ENCODE peak calls at places on chromosomes 2 and 18, in nine cellular contexts. Z is GDM1, Q is colonic mucosa, R is left cardiac atrium, D is kidney glomerular epithelial cell, L is WERI-Rb-1, V is globus pallidus, P is NCI-H1105, F is HEK293T. G is an unnamed sample.

GRCh38 chr18:13615432-13615861 is 110.9 kb downstream of the FAM210A start:
- DNase-seq in Z (peak; percentile 25), Q (no peak), R (no peak), D (no peak), L (no peak), V (no peak), P (no peak), F (no peak), G (no peak)

GRCh38 chr2:64482765-64483504 is 29.0 kb downstream of the LGALSL start:
- DNase-seq in Z (no peak), Q (no peak), R (peak; percentile 56), D (peak; percentile 16), L (no peak), V (no peak), P (no peak), F (no peak), G (no peak)

GRCh38 chr2:27016801-27017325 is 15.9 kb upstream of the TMEM214 start:
- DNase-seq in Z (peak; percentile 26), Q (peak; percentile 68), R (peak; percentile 70), D (peak; percentile 17), L (peak; percentile 74), V (peak; percentile 50), P (peak; percentile 43), F (peak; percentile 64), G (peak; percentile 59)

GRCh38 chr2:102753563-102754159 is 8.2 kb upstream of the TMEM182 start:
- DNase-seq in Z (peak; percentile 25), Q (peak; percentile 25), R (no peak), D (peak; percentile 40), L (peak; percentile 9), V (peak; percentile 20), P (peak; percentile 24), F (peak; percentile 32), G (peak; percentile 37)

GRCh38 chr2:95670167-95670566 is 78.4 kb downstream of the TRIM43 start:
- DNase-seq in Z (no peak), Q (no peak), R (no peak), D (peak; percentile 30), L (no peak), V (no peak), P (no peak), F (no peak), G (no peak)

GRCh38 chr18:48550101-48550729 is 11.4 kb downstream of the CTIF start:
- DNase-seq in Z (no peak), Q (no peak), R (no peak), D (no peak), L (no peak), V (no peak), P (no peak), F (no peak), G (no peak)

GRCh38 chr18:34720220-34720619 is 10.1 kb downstream of the DTNA start:
- DNase-seq in Z (no peak), Q (no peak), R (no peak), D (no peak), L (no peak), V (no peak), P (no peak), F (no peak), G (no peak)

GRCh38 chr2:161418275-161418714 is 2.2 kb downstream of the TBR1 start:
- DNase-seq in Z (no peak), Q (no peak), R (no peak), D (no peak), L (no peak), V (no peak), P (no peak), F (no peak), G (no peak)

GRCh38 chr2:206277503-206277902 is 3.0 kb downstream of the ZDBF2 start:
- DNase-seq in Z (no peak), Q (no peak), R (no peak), D (no peak), L (no peak), V (no peak), P (no peak), F (no peak), G (no peak)

GRCh38 chr2:397561-398325 is 109.9 kb upstream of the ALKAL2 start:
- DNase-seq in Z (no peak), Q (no peak), R (no peak), D (no peak), L (no peak), V (no peak), P (no peak), F (no peak), G (no peak)

GRCh38 chr2:105328281-105329196 is 996 bp downstream of the TGFBRAP1 start:
- DNase-seq in Z (peak; percentile 28), Q (peak; percentile 54), R (peak; percentile 28), D (peak; percentile 76), L (no peak), V (peak; percentile 48), P (peak; percentile 25), F (no peak), G (peak; percentile 29)

GRCh38 chr2:211157856-211158463 is 601.6 kb downstream of the CPS1 start:
- DNase-seq in Z (peak; percentile 6), Q (peak; percentile 76), R (peak; percentile 79), D (peak; percentile 58), L (peak; percentile 79), V (peak; percentile 74), P (peak; percentile 44), F (peak; percentile 42), G (peak; percentile 74)

GRCh38 chr18:10239138-10239537 is 215.3 kb upstream of the APCDD1 start:
- DNase-seq in Z (no peak), Q (no peak), R (peak; percentile 68), D (no peak), L (no peak), V (no peak), P (no peak), F (no peak), G (no peak)

GRCh38 chr2:58609306-58609705 is 368.2 kb upstream of the FANCL start:
- DNase-seq in Z (no peak), Q (no peak), R (no peak), D (no peak), L (no peak), V (no peak), P (no peak), F (no peak), G (no peak)

GRCh38 chr2:111227716-111228141 is 107.0 kb downstream of the BCL2L11 start:
- DNase-seq in Z (no peak), Q (no peak), R (no peak), D (peak; percentile 78), L (no peak), V (no peak), P (no peak), F (no peak), G (no peak)

GRCh38 chr18:9711361-9712129 is 3.4 kb downstream of the RAB31 start:
- DNase-seq in Z (no peak), Q (no peak), R (no peak), D (no peak), L (no peak), V (no peak), P (no peak), F (no peak), G (no peak)

GRCh38 chr2:99190548-99190947 is 9.6 kb downstream of the MRPL30 start:
- DNase-seq in Z (no peak), Q (no peak), R (no peak), D (no peak), L (no peak), V (no peak), P (no peak), F (no peak), G (no peak)

GRCh38 chr18:25726278-25726677 is 364.1 kb downstream of the SS18 start:
- DNase-seq in Z (no peak), Q (no peak), R (no peak), D (no peak), L (peak; percentile 15), V (no peak), P (no peak), F (no peak), G (no peak)

GRCh38 chr18:35962320-35962719 is 10.2 kb upstream of the RMP24 start:
- DNase-seq in Z (no peak), Q (no peak), R (no peak), D (no peak), L (no peak), V (no peak), P (no peak), F (no peak), G (no peak)

GRCh38 chr2:165471349-165471975 is 2.0 kb downstream of the CSRNP3 start:
- DNase-seq in Z (no peak), Q (no peak), R (no peak), D (no peak), L (no peak), V (no peak), P (no peak), F (no peak), G (peak; percentile 45)

GRCh38 chr2:70922591-70923234 is 13.0 kb upstream of the ATP6V1B1 start:
- DNase-seq in Z (no peak), Q (no peak), R (no peak), D (no peak), L (peak; percentile 98), V (no peak), P (no peak), F (no peak), G (no peak)

GRCh38 chr2:65182570-65182969 is 45.1 kb upstream of the ACTR2 start:
- DNase-seq in Z (no peak), Q (no peak), R (no peak), D (no peak), L (no peak), V (no peak), P (no peak), F (no peak), G (no peak)

GRCh38 chr2:9952286-9952737 is 819 bp downstream of the GRHL1 start:
- DNase-seq in Z (no peak), Q (no peak), R (no peak), D (no peak), L (no peak), V (no peak), P (no peak), F (no peak), G (no peak)

GRCh38 chr2:168584934-168585333 is 128.9 kb downstream of the CERS6 start:
- DNase-seq in Z (no peak), Q (no peak), R (no peak), D (no peak), L (no peak), V (no peak), P (no peak), F (no peak), G (no peak)

GRCh38 chr2:11319939-11320338 is 24.5 kb downstream of the ROCK2 start:
- DNase-seq in Z (no peak), Q (no peak), R (no peak), D (no peak), L (no peak), V (no peak), P (no peak), F (no peak), G (no peak)

GRCh38 chr2:191878576-191879298 is 31.8 kb upstream of the CAVIN2 start:
- DNase-seq in Z (no peak), Q (no peak), R (no peak), D (peak; percentile 94), L (no peak), V (no peak), P (no peak), F (no peak), G (no peak)

GRCh38 chr2:215921884-215922283 is 91.5 kb downstream of the MREG start:
- DNase-seq in Z (no peak), Q (no peak), R (peak; percentile 39), D (no peak), L (no peak), V (no peak), P (no peak), F (no peak), G (no peak)

GRCh38 chr18:48919547-48919946 is 31.2 kb downstream of the SMAD7 start:
- DNase-seq in Z (no peak), Q (no peak), R (peak; percentile 18), D (no peak), L (no peak), V (no peak), P (no peak), F (no peak), G (no peak)

GRCh38 chr18:23238152-23238531 is 102.9 kb downstream of the CABLES1 start:
- DNase-seq in Z (no peak), Q (no peak), R (peak; percentile 65), D (no peak), L (no peak), V (no peak), P (no peak), F (no peak), G (peak; percentile 50)

GRCh38 chr2:204024503-204024902 is 87.9 kb downstream of the ICOS start:
- DNase-seq in Z (no peak), Q (peak; percentile 34), R (no peak), D (peak; percentile 42), L (peak; percentile 27), V (peak; percentile 16), P (peak; percentile 44), F (peak; percentile 50), G (peak; percentile 7)

GRCh38 chr18:433297-433696 is 67.2 kb downstream of the COLEC12 start:
- DNase-seq in Z (no peak), Q (no peak), R (no peak), D (no peak), L (no peak), V (peak; percentile 29), P (no peak), F (no peak), G (no peak)